ENCODE peak calls at places on chromosomes 3 and 15, in five cellular contexts. P is A549; M is nucleus accumbens; S is memory B cell; Y is CD8-positive, alpha-beta T cell. A is an unnamed sample.

GRCh38 chr15:36334059-36334458 is 245.4 kb upstream of the CDIN1 start:
- DNase-seq in P (no peak), M (no peak), S (no peak), Y (no peak), A (no peak)

GRCh38 chr3:20074226-20075063 is 34.2 kb downstream of the KAT2B start:
- DNase-seq in P (no peak), M (no peak), S (no peak), Y (no peak), A (no peak)

GRCh38 chr15:68654786-68655560 is 76.2 kb downstream of the CORO2B start:
- DNase-seq in P (no peak), M (no peak), S (no peak), Y (no peak), A (no peak)

GRCh38 chr3:160100610-160101009 is 112.0 kb downstream of the IL12A start:
- DNase-seq in P (no peak), M (no peak), S (no peak), Y (no peak), A (no peak)

GRCh38 chr15:95684693-95685115 is 645.8 kb upstream of the NR2F2 start:
- DNase-seq in P (peak), M (no peak), S (no peak), Y (no peak), A (no peak)

GRCh38 chr3:151673974-151674373 is 59.8 kb upstream of the AADACL2 start:
- DNase-seq in P (no peak), M (no peak), S (no peak), Y (no peak), A (no peak)

GRCh38 chr3:171257251-171258179 is 202.7 kb downstream of the TNIK start:
- DNase-seq in P (no peak), M (no peak), S (no peak), Y (no peak), A (no peak)

GRCh38 chr15:95940431-95940985 is 390.0 kb upstream of the NR2F2 start:
- DNase-seq in P (no peak), M (no peak), S (no peak), Y (no peak), A (no peak)

GRCh38 chr3:64815195-64815627 is 127.4 kb upstream of the ADAMTS9 start:
- DNase-seq in P (no peak), M (no peak), S (no peak), Y (no peak), A (peak)

GRCh38 chr3:191362524-191363090 is 32.3 kb upstream of the UTS2B start:
- DNase-seq in P (no peak), M (no peak), S (no peak), Y (no peak), A (no peak)

GRCh38 chr3:72338942-72339749 is 509.1 kb downstream of the SHQ1 start:
- DNase-seq in P (peak), M (no peak), S (no peak), Y (no peak), A (no peak)

GRCh38 chr3:188076176-188076575 is 77.8 kb upstream of the LPP start:
- DNase-seq in P (no peak), M (peak), S (no peak), Y (no peak), A (no peak)

GRCh38 chr15:52288051-52288942 is 7.3 kb downstream of the MYO5C start:
- DNase-seq in P (peak), M (no peak), S (no peak), Y (no peak), A (no peak)

GRCh38 chr3:146466596-146466995 is 2.8 kb downstream of the PLSCR2 start:
- DNase-seq in P (no peak), M (no peak), S (no peak), Y (no peak), A (no peak)

GRCh38 chr3:155853214-155854146 is 747 bp downstream of the SLC33A1 start:
- DNase-seq in P (peak), M (no peak), S (no peak), Y (no peak), A (no peak)

GRCh38 chr15:92636950-92637481 is 18.6 kb downstream of the FAM174B start:
- DNase-seq in P (no peak), M (no peak), S (no peak), Y (no peak), A (peak)

GRCh38 chr3:16807441-16807840 is 77.3 kb upstream of the PLCL2 start:
- DNase-seq in P (no peak), M (no peak), S (no peak), Y (no peak), A (no peak)

GRCh38 chr15:59247364-59247763 is 40.7 kb downstream of the LDHAL6B start:
- DNase-seq in P (peak), M (peak), S (peak), Y (peak), A (peak)

GRCh38 chr3:127273196-127273595 is 14.7 kb downstream of the PRR20G start:
- DNase-seq in P (no peak), M (no peak), S (no peak), Y (no peak), A (no peak)

GRCh38 chr3:52777127-52777958 is at the start of gene ITIH1:
- DNase-seq in P (no peak), M (no peak), S (no peak), Y (no peak), A (no peak)

GRCh38 chr3:102125197-102125993 is 276.1 kb downstream of the NFKBIZ start:
- DNase-seq in P (no peak), M (no peak), S (no peak), Y (no peak), A (no peak)

GRCh38 chr15:99704444-99704838 is 28.8 kb downstream of the LYSMD4 start:
- DNase-seq in P (peak), M (no peak), S (peak), Y (no peak), A (peak)

GRCh38 chr3:128072454-128073184 is 20.4 kb downstream of the SEC61A1 start:
- DNase-seq in P (no peak), M (no peak), S (no peak), Y (no peak), A (no peak)

GRCh38 chr3:182385356-182385755 is 407.9 kb upstream of the ATP11B start:
- DNase-seq in P (no peak), M (no peak), S (no peak), Y (no peak), A (no peak)

GRCh38 chr3:184338538-184338945 is 1.1 kb downstream of the FAM131A start:
- DNase-seq in P (no peak), M (peak), S (no peak), Y (no peak), A (peak)

GRCh38 chr15:82314769-82315518 is 34.3 kb downstream of the GOLGA6L10 start:
- DNase-seq in P (no peak), M (no peak), S (no peak), Y (no peak), A (no peak)

GRCh38 chr3:45978348-45978747 is 17.3 kb downstream of the FYCO1 start:
- DNase-seq in P (no peak), M (no peak), S (no peak), Y (no peak), A (no peak)

GRCh38 chr15:64050281-64051092 is 4.2 kb upstream of the DAPK2 start:
- DNase-seq in P (peak), M (no peak), S (no peak), Y (no peak), A (peak)

GRCh38 chr15:37940886-37941285 is 6.4 kb downstream of the TMCO5A start:
- DNase-seq in P (no peak), M (no peak), S (no peak), Y (no peak), A (no peak)

GRCh38 chr3:177440456-177441105 is 243.3 kb upstream of the TBL1XR1 start:
- DNase-seq in P (no peak), M (no peak), S (no peak), Y (no peak), A (no peak)

GRCh38 chr15:38853608-38854007 is 289.0 kb upstream of the RASGRP1 start:
- DNase-seq in P (peak), M (no peak), S (no peak), Y (no peak), A (no peak)

GRCh38 chr3:160210799-160211221 is 14.4 kb upstream of the C3orf80 start:
- DNase-seq in P (peak), M (no peak), S (no peak), Y (no peak), A (no peak)

GRCh38 chr15:29045717-29046116 is 159.9 kb downstream of the APBA2 start:
- DNase-seq in P (no peak), M (no peak), S (no peak), Y (no peak), A (no peak)

GRCh38 chr15:77831989-77832388 is 199.3 kb upstream of the LINGO1 start:
- DNase-seq in P (no peak), M (no peak), S (no peak), Y (no peak), A (no peak)

GRCh38 chr3:190848891-190849290 is 13.6 kb downstream of the GMNC start:
- DNase-seq in P (no peak), M (no peak), S (no peak), Y (no peak), A (no peak)